ENCODE peak calls at places on chromosomes 12 and 14, in six cellular contexts. One of them, this sample, is unnamed.

GRCh38 chr14:24143511-24143910 is 2.1 kb upstream of the EMC9 start:
- DNase-seq in NCI-H2081: no peak
- DNase-seq in CD4-positive, alpha-beta T cell: no peak
- DNase-seq in heart right ventricle: no peak
- DNase-seq in HuH-7: no peak
- DNase-seq in RPMI7951: peak; percentile 19
- DNase-seq in this sample: no peak

GRCh38 chr12:48982397-48983080 is 4.4 kb downstream of the WNT1 start:
- DNase-seq in NCI-H2081: no peak
- DNase-seq in CD4-positive, alpha-beta T cell: no peak
- DNase-seq in heart right ventricle: no peak
- DNase-seq in HuH-7: no peak
- DNase-seq in RPMI7951: no peak
- DNase-seq in this sample: no peak

GRCh38 chr12:50753232-50753769 is 10.6 kb upstream of the ATF1 start:
- DNase-seq in NCI-H2081: no peak
- DNase-seq in CD4-positive, alpha-beta T cell: no peak
- DNase-seq in heart right ventricle: no peak
- DNase-seq in HuH-7: no peak
- DNase-seq in RPMI7951: no peak
- DNase-seq in this sample: no peak

GRCh38 chr12:65568517-65568916 is 255.8 kb upstream of the HMGA2 start:
- DNase-seq in NCI-H2081: no peak
- DNase-seq in CD4-positive, alpha-beta T cell: no peak
- DNase-seq in heart right ventricle: no peak
- DNase-seq in HuH-7: no peak
- DNase-seq in RPMI7951: peak; percentile 22
- DNase-seq in this sample: no peak

GRCh38 chr12:33663000-33663654 is 223.5 kb upstream of the SYT10 start:
- DNase-seq in NCI-H2081: no peak
- DNase-seq in CD4-positive, alpha-beta T cell: no peak
- DNase-seq in heart right ventricle: no peak
- DNase-seq in HuH-7: no peak
- DNase-seq in RPMI7951: peak; percentile 11
- DNase-seq in this sample: no peak

GRCh38 chr14:67467134-67467533 is 21.4 kb downstream of the TMEM229B start:
- DNase-seq in NCI-H2081: no peak
- DNase-seq in CD4-positive, alpha-beta T cell: no peak
- DNase-seq in heart right ventricle: no peak
- DNase-seq in HuH-7: no peak
- DNase-seq in RPMI7951: no peak
- DNase-seq in this sample: no peak

GRCh38 chr12:68237068-68237467 is 11.5 kb upstream of the IL26 start:
- DNase-seq in NCI-H2081: no peak
- DNase-seq in CD4-positive, alpha-beta T cell: no peak
- DNase-seq in heart right ventricle: no peak
- DNase-seq in HuH-7: no peak
- DNase-seq in RPMI7951: peak; percentile 7
- DNase-seq in this sample: no peak

GRCh38 chr14:23861666-23862065 is 91.9 kb upstream of the DHRS4 start:
- DNase-seq in NCI-H2081: no peak
- DNase-seq in CD4-positive, alpha-beta T cell: no peak
- DNase-seq in heart right ventricle: peak; percentile 3
- DNase-seq in HuH-7: no peak
- DNase-seq in RPMI7951: no peak
- DNase-seq in this sample: no peak

GRCh38 chr12:82225871-82226270 is 132.3 kb downstream of the CCDC59 start:
- DNase-seq in NCI-H2081: no peak
- DNase-seq in CD4-positive, alpha-beta T cell: no peak
- DNase-seq in heart right ventricle: no peak
- DNase-seq in HuH-7: no peak
- DNase-seq in RPMI7951: no peak
- DNase-seq in this sample: no peak

GRCh38 chr14:38561657-38562056 is 305.8 kb upstream of the CLEC14A start:
- DNase-seq in NCI-H2081: no peak
- DNase-seq in CD4-positive, alpha-beta T cell: no peak
- DNase-seq in heart right ventricle: no peak
- DNase-seq in HuH-7: no peak
- DNase-seq in RPMI7951: no peak
- DNase-seq in this sample: no peak

GRCh38 chr14:69755784-69756183 is 11.2 kb upstream of the SRSF5 start:
- DNase-seq in NCI-H2081: no peak
- DNase-seq in CD4-positive, alpha-beta T cell: no peak
- DNase-seq in heart right ventricle: no peak
- DNase-seq in HuH-7: no peak
- DNase-seq in RPMI7951: no peak
- DNase-seq in this sample: no peak

GRCh38 chr14:76473381-76474263 is 97.7 kb downstream of the ESRRB start:
- DNase-seq in NCI-H2081: no peak
- DNase-seq in CD4-positive, alpha-beta T cell: no peak
- DNase-seq in heart right ventricle: peak; percentile 55
- DNase-seq in HuH-7: no peak
- DNase-seq in RPMI7951: peak; percentile 26
- DNase-seq in this sample: no peak

GRCh38 chr14:68683326-68683725 is 109.5 kb downstream of the ZFP36L1 start:
- DNase-seq in NCI-H2081: no peak
- DNase-seq in CD4-positive, alpha-beta T cell: no peak
- DNase-seq in heart right ventricle: no peak
- DNase-seq in HuH-7: no peak
- DNase-seq in RPMI7951: peak; percentile 74
- DNase-seq in this sample: no peak

GRCh38 chr12:27866382-27867101 is 86.5 kb upstream of the MANSC4 start:
- DNase-seq in NCI-H2081: no peak
- DNase-seq in CD4-positive, alpha-beta T cell: no peak
- DNase-seq in heart right ventricle: no peak
- DNase-seq in HuH-7: no peak
- DNase-seq in RPMI7951: peak; percentile 80
- DNase-seq in this sample: no peak

GRCh38 chr14:33404054-33404453 is 465.4 kb downstream of the NPAS3 start:
- DNase-seq in NCI-H2081: no peak
- DNase-seq in CD4-positive, alpha-beta T cell: no peak
- DNase-seq in heart right ventricle: no peak
- DNase-seq in HuH-7: no peak
- DNase-seq in RPMI7951: peak; percentile 76
- DNase-seq in this sample: no peak

GRCh38 chr12:15497621-15498285 is 175.4 kb downstream of the PTPRO start:
- DNase-seq in NCI-H2081: no peak
- DNase-seq in CD4-positive, alpha-beta T cell: no peak
- DNase-seq in heart right ventricle: no peak
- DNase-seq in HuH-7: no peak
- DNase-seq in RPMI7951: peak; percentile 10
- DNase-seq in this sample: no peak

GRCh38 chr14:71190691-71191090 is 283.4 kb downstream of the PCNX1 start:
- DNase-seq in NCI-H2081: no peak
- DNase-seq in CD4-positive, alpha-beta T cell: no peak
- DNase-seq in heart right ventricle: no peak
- DNase-seq in HuH-7: no peak
- DNase-seq in RPMI7951: no peak
- DNase-seq in this sample: no peak

GRCh38 chr12:92080390-92081285 is 65.0 kb downstream of the BTG1 start:
- DNase-seq in NCI-H2081: no peak
- DNase-seq in CD4-positive, alpha-beta T cell: no peak
- DNase-seq in heart right ventricle: no peak
- DNase-seq in HuH-7: no peak
- DNase-seq in RPMI7951: peak; percentile 95
- DNase-seq in this sample: no peak

GRCh38 chr14:85439696-85440328 is 90.1 kb upstream of the FLRT2 start:
- DNase-seq in NCI-H2081: no peak
- DNase-seq in CD4-positive, alpha-beta T cell: no peak
- DNase-seq in heart right ventricle: no peak
- DNase-seq in HuH-7: no peak
- DNase-seq in RPMI7951: peak; percentile 28
- DNase-seq in this sample: no peak

GRCh38 chr14:59771577-59771976 is 99.0 kb downstream of the RTN1 start:
- DNase-seq in NCI-H2081: peak; percentile 25
- DNase-seq in CD4-positive, alpha-beta T cell: no peak
- DNase-seq in heart right ventricle: no peak
- DNase-seq in HuH-7: no peak
- DNase-seq in RPMI7951: no peak
- DNase-seq in this sample: no peak

GRCh38 chr12:28793767-28794166 is 355.3 kb upstream of the FAR2 start:
- DNase-seq in NCI-H2081: no peak
- DNase-seq in CD4-positive, alpha-beta T cell: no peak
- DNase-seq in heart right ventricle: no peak
- DNase-seq in HuH-7: no peak
- DNase-seq in RPMI7951: no peak
- DNase-seq in this sample: no peak

GRCh38 chr12:726281-727140 is 25.9 kb upstream of the WNK1 start:
- DNase-seq in NCI-H2081: no peak
- DNase-seq in CD4-positive, alpha-beta T cell: no peak
- DNase-seq in heart right ventricle: no peak
- DNase-seq in HuH-7: no peak
- DNase-seq in RPMI7951: peak; percentile 41
- DNase-seq in this sample: no peak

GRCh38 chr12:95646781-95647184 is 95.5 kb upstream of the USP44 start:
- DNase-seq in NCI-H2081: no peak
- DNase-seq in CD4-positive, alpha-beta T cell: no peak
- DNase-seq in heart right ventricle: no peak
- DNase-seq in HuH-7: no peak
- DNase-seq in RPMI7951: peak; percentile 41
- DNase-seq in this sample: no peak

GRCh38 chr14:93717222-93717967 is 70.9 kb downstream of the PRIMA1 start:
- DNase-seq in NCI-H2081: no peak
- DNase-seq in CD4-positive, alpha-beta T cell: no peak
- DNase-seq in heart right ventricle: no peak
- DNase-seq in HuH-7: no peak
- DNase-seq in RPMI7951: no peak
- DNase-seq in this sample: no peak

GRCh38 chr12:106142591-106143261 is 4.0 kb upstream of the NUAK1 start:
- DNase-seq in NCI-H2081: no peak
- DNase-seq in CD4-positive, alpha-beta T cell: no peak
- DNase-seq in heart right ventricle: no peak
- DNase-seq in HuH-7: no peak
- DNase-seq in RPMI7951: no peak
- DNase-seq in this sample: no peak

GRCh38 chr12:93707836-93708235 is 30.7 kb downstream of the CRADD start:
- DNase-seq in NCI-H2081: no peak
- DNase-seq in CD4-positive, alpha-beta T cell: no peak
- DNase-seq in heart right ventricle: no peak
- DNase-seq in HuH-7: no peak
- DNase-seq in RPMI7951: peak; percentile 50
- DNase-seq in this sample: no peak

GRCh38 chr14:74579447-74580274 is 32.4 kb downstream of the LTBP2 start:
- DNase-seq in NCI-H2081: no peak
- DNase-seq in CD4-positive, alpha-beta T cell: no peak
- DNase-seq in heart right ventricle: no peak
- DNase-seq in HuH-7: no peak
- DNase-seq in RPMI7951: peak; percentile 80
- DNase-seq in this sample: no peak

GRCh38 chr14:95540236-95540635 is 5.4 kb downstream of the GLRX5 start:
- DNase-seq in NCI-H2081: no peak
- DNase-seq in CD4-positive, alpha-beta T cell: no peak
- DNase-seq in heart right ventricle: no peak
- DNase-seq in HuH-7: no peak
- DNase-seq in RPMI7951: no peak
- DNase-seq in this sample: no peak

GRCh38 chr14:54348923-54349615 is 47.7 kb upstream of the CDKN3 start:
- DNase-seq in NCI-H2081: no peak
- DNase-seq in CD4-positive, alpha-beta T cell: no peak
- DNase-seq in heart right ventricle: peak; percentile 39
- DNase-seq in HuH-7: no peak
- DNase-seq in RPMI7951: no peak
- DNase-seq in this sample: no peak

GRCh38 chr12:109449845-109450532 is 27.1 kb downstream of the KCTD10 start:
- DNase-seq in NCI-H2081: no peak
- DNase-seq in CD4-positive, alpha-beta T cell: no peak
- DNase-seq in heart right ventricle: no peak
- DNase-seq in HuH-7: peak; percentile 40
- DNase-seq in RPMI7951: no peak
- DNase-seq in this sample: no peak

GRCh38 chr12:29921307-29921706 is 137.6 kb upstream of the TMTC1 start:
- DNase-seq in NCI-H2081: no peak
- DNase-seq in CD4-positive, alpha-beta T cell: no peak
- DNase-seq in heart right ventricle: no peak
- DNase-seq in HuH-7: no peak
- DNase-seq in RPMI7951: peak; percentile 63
- DNase-seq in this sample: no peak

GRCh38 chr14:37864861-37865718 is 269.7 kb downstream of the TTC6 start:
- DNase-seq in NCI-H2081: no peak
- DNase-seq in CD4-positive, alpha-beta T cell: no peak
- DNase-seq in heart right ventricle: no peak
- DNase-seq in HuH-7: peak; percentile 8
- DNase-seq in RPMI7951: peak; percentile 24
- DNase-seq in this sample: no peak

This sample was measured in left lung.